ENCODE peak calls at places on chromosomes 2 and 18, in six cellular contexts. G is HepG2, V is K562, O is A549, S is WTC11, W is H1. I is an unnamed sample.

GRCh38 chr2:5915926-5916325 is 223.7 kb downstream of the SOX11 start:
- DNase-seq in V (no peak), O (no peak), W (peak), G (peak), S (peak), I (no peak)

GRCh38 chr2:29117636-29118303 is 2.6 kb downstream of the CLIP4 start:
- DNase-seq in V (no peak), S (no peak), W (no peak), G (peak), O (peak), I (peak)

GRCh38 chr18:45518770-45519169 is 96.5 kb upstream of the SLC14A2 start:
- DNase-seq in G (no peak), S (no peak), V (no peak), O (no peak), W (no peak), I (no peak)

GRCh38 chr2:37283207-37283606 is 41.4 kb downstream of the PRKD3 start:
- DNase-seq in V (no peak), G (no peak), O (no peak), W (no peak), S (no peak), I (peak)

GRCh38 chr18:54357082-54357659 is 487 bp downstream of the STARD6 start:
- DNase-seq in O (no peak), G (no peak), W (no peak), S (peak), V (no peak), I (peak)

GRCh38 chr2:213246665-213247281 is 37.5 kb upstream of the SPAG16 start:
- DNase-seq in S (peak), G (peak), V (peak), W (peak), O (no peak), I (peak)

GRCh38 chr2:5758346-5758745 is 66.2 kb downstream of the SOX11 start:
- DNase-seq in S (no peak), O (no peak), V (no peak), G (no peak), W (no peak), I (no peak)

GRCh38 chr18:9209230-9209629 is 72.6 kb downstream of the ANKRD12 start:
- DNase-seq in G (no peak), W (no peak), V (no peak), O (no peak), S (no peak), I (no peak)

GRCh38 chr2:23594079-23594494 is 209.1 kb downstream of the KLHL29 start:
- DNase-seq in V (no peak), S (no peak), O (no peak), G (no peak), W (no peak), I (no peak)

GRCh38 chr2:86593266-86593665 is 30.0 kb upstream of the CHMP3 start:
- DNase-seq in V (no peak), W (no peak), G (no peak), S (no peak), O (no peak), I (no peak)

GRCh38 chr2:238160206-238161129 is 1.7 kb downstream of the ERFE start:
- DNase-seq in W (peak), V (peak), S (peak), O (no peak), G (peak), I (no peak)

GRCh38 chr2:109031481-109032228 is 42.6 kb upstream of the EDAR start:
- DNase-seq in O (peak), G (peak), V (peak), W (peak), S (peak), I (peak)

GRCh38 chr2:157325786-157326185 is at the start of gene ERMN:
- DNase-seq in S (no peak), O (no peak), V (no peak), G (no peak), W (no peak), I (no peak)

GRCh38 chr2:55891671-55892071 is 31.9 kb downstream of the EFEMP1 start:
- DNase-seq in V (no peak), G (no peak), O (no peak), W (no peak), S (no peak), I (peak)

GRCh38 chr2:169476459-169476858 is 2.8 kb upstream of the BBS5 start:
- DNase-seq in V (no peak), S (no peak), G (peak), O (no peak), W (no peak), I (no peak)

GRCh38 chr18:23585007-23585871 is 1.1 kb downstream of the NPC1 start:
- DNase-seq in W (no peak), G (peak), O (no peak), S (no peak), V (peak), I (peak)

GRCh38 chr2:231124833-231125232 is at the start of gene HTR2B:
- DNase-seq in S (no peak), W (no peak), O (no peak), V (no peak), G (no peak), I (peak)

GRCh38 chr2:201144101-201145051 is 28.4 kb downstream of the CFLAR start:
- DNase-seq in O (no peak), V (no peak), G (peak), S (no peak), W (no peak), I (no peak)

GRCh38 chr18:63285332-63285731 is 34.2 kb downstream of the BCL2 start:
- DNase-seq in O (no peak), G (no peak), W (peak), V (no peak), S (no peak), I (no peak)

GRCh38 chr2:148048475-148049221 is 27.8 kb downstream of the MBD5 start:
- DNase-seq in W (no peak), S (no peak), V (no peak), O (no peak), G (no peak), I (no peak)

GRCh38 chr2:214960677-214961076 is 151.2 kb upstream of the BARD1 start:
- DNase-seq in V (no peak), G (no peak), S (no peak), W (no peak), O (no peak), I (no peak)

GRCh38 chr2:101745711-101746694 is 48.5 kb downstream of the MAP4K4 start:
- DNase-seq in S (no peak), G (peak), V (no peak), O (no peak), W (no peak), I (peak)

GRCh38 chr18:75210274-75211001 is at the start of gene TSHZ1:
- DNase-seq in S (no peak), G (peak), O (peak), W (no peak), V (peak), I (peak)

GRCh38 chr2:85709385-85709784 is 15.2 kb downstream of the GNLY start:
- DNase-seq in S (no peak), O (no peak), W (no peak), V (no peak), G (no peak), I (peak)

GRCh38 chr2:186780701-186781316 is 68.2 kb downstream of the ZSWIM2 start:
- DNase-seq in V (no peak), G (peak), S (peak), W (no peak), O (peak), I (peak)

GRCh38 chr2:8636691-8637636 is 44.9 kb upstream of the ID2 start:
- DNase-seq in W (no peak), O (no peak), S (peak), G (no peak), V (no peak), I (no peak)

GRCh38 chr18:76494181-76494540 is 881 bp downstream of the ZNF516 start:
- DNase-seq in S (peak), O (peak), W (no peak), V (no peak), G (peak), I (no peak)

GRCh38 chr2:168545439-168546082 is 89.5 kb downstream of the CERS6 start:
- DNase-seq in G (no peak), S (no peak), V (no peak), O (peak), W (no peak), I (no peak)

GRCh38 chr2:230713331-230714121 is 884 bp downstream of the CAB39 start:
- DNase-seq in W (peak), G (peak), O (no peak), V (peak), S (peak), I (peak)

GRCh38 chr18:74191577-74191976 is 43.3 kb downstream of the TIMM21 start:
- DNase-seq in G (no peak), S (no peak), V (no peak), O (no peak), W (no peak), I (no peak)

GRCh38 chr18:57057890-57058289 is 89.0 kb upstream of the BOD1L2 start:
- DNase-seq in G (no peak), S (no peak), W (no peak), O (no peak), V (no peak), I (no peak)

GRCh38 chr2:121501070-121501469 is 29.6 kb upstream of the RNU4ATAC start:
- DNase-seq in V (no peak), S (no peak), O (no peak), G (no peak), W (no peak), I (no peak)

GRCh38 chr2:65655000-65655399 is 222.6 kb upstream of the SPRED2 start:
- DNase-seq in W (no peak), G (no peak), O (no peak), V (no peak), S (no peak), I (no peak)

GRCh38 chr2:145569108-145569507 is 1049.2 kb upstream of the ZEB2 start:
- DNase-seq in S (no peak), W (no peak), V (no peak), G (no peak), O (no peak), I (no peak)

GRCh38 chr2:27281855-27282559 is at the start of gene TRIM54:
- DNase-seq in G (no peak), W (no peak), O (no peak), S (no peak), V (no peak), I (no peak)
- TF ChIP-seq JUN in G (no peak), W (no peak), O (no peak), S (no peak), V (no peak), I (no peak)

GRCh38 chr2:197086500-197086899 is 160.0 kb upstream of the PGAP1 start:
- DNase-seq in V (no peak), S (no peak), O (no peak), G (no peak), W (no peak), I (no peak)

GRCh38 chr2:197089659-197090058 is 163.2 kb upstream of the PGAP1 start:
- DNase-seq in G (no peak), S (no peak), V (no peak), O (no peak), W (no peak), I (no peak)

GRCh38 chr2:197090713-197091367 is 164.3 kb upstream of the PGAP1 start:
- DNase-seq in S (peak), V (no peak), W (peak), G (no peak), O (no peak), I (no peak)

GRCh38 chr2:197085665-197086064 is 159.2 kb upstream of the PGAP1 start:
- DNase-seq in O (no peak), G (no peak), W (no peak), S (no peak), V (no peak), I (no peak)

GRCh38 chr2:197088694-197089093 is 162.2 kb upstream of the PGAP1 start:
- DNase-seq in S (no peak), G (no peak), O (no peak), W (no peak), V (no peak), I (no peak)
- TF ChIP-seq JUN in S (no peak), G (no peak), O (no peak), W (no peak), V (no peak), I (no peak)

GRCh38 chr2:236179653-236180500 is 11.7 kb upstream of the GBX2 start:
- DNase-seq in W (no peak), V (no peak), G (no peak), O (peak), S (peak), I (peak)
- TF ChIP-seq JUN in W (no peak), V (no peak), G (no peak), O (no peak), S (no peak), I (peak)

GRCh38 chr2:637406-637776 is 39.8 kb downstream of the TMEM18 start:
- DNase-seq in G (no peak), S (no peak), V (no peak), W (peak), O (no peak), I (no peak)
- TF ChIP-seq JUN in G (no peak), S (no peak), V (no peak), W (no peak), O (no peak), I (no peak)

GRCh38 chr2:235302263-235302662 is 191.6 kb upstream of the AGAP1 start:
- DNase-seq in O (no peak), G (no peak), S (no peak), V (no peak), W (no peak), I (no peak)

GRCh38 chr2:235300368-235301201 is 193.3 kb upstream of the AGAP1 start:
- DNase-seq in W (no peak), V (no peak), O (no peak), G (no peak), S (no peak), I (peak)

GRCh38 chr2:235305678-235306077 is 188.2 kb upstream of the AGAP1 start:
- DNase-seq in S (no peak), W (no peak), V (no peak), O (no peak), G (no peak), I (no peak)

GRCh38 chr2:235301202-235302076 is 192.4 kb upstream of the AGAP1 start:
- DNase-seq in O (no peak), G (no peak), V (no peak), S (no peak), W (no peak), I (no peak)

GRCh38 chr2:235303499-235304291 is 190.1 kb upstream of the AGAP1 start:
- DNase-seq in W (peak), S (peak), V (no peak), O (no peak), G (no peak), I (no peak)
- TF ChIP-seq JUN in W (no peak), S (no peak), V (no peak), O (no peak), G (no peak), I (no peak)

GRCh38 chr2:75548036-75548573 is 12.6 kb downstream of the EVA1A start:
- DNase-seq in G (no peak), O (no peak), W (peak), V (no peak), S (no peak), I (peak)
- TF ChIP-seq JUN in G (no peak), O (no peak), W (no peak), V (no peak), S (no peak), I (no peak)

DNA sequence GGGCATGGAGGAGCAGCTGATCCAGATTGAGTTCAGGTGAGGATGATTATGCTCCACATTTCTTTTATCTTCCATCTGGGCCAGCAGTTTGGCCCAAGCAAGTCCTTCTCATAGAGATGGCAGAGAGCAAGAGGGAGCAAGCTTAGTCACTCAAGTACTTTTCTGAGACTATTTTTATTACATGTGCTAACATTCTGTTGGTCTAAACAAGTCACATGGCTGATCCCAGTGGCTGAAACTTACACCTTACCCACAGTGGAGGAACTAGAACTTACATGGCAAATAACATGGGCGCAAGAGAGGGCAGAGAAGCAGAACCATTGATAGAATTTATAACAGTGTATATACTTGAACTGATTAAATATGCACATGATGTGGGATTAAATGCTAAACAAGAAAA is 105.7 kb downstream of the KYNU start:
- DNase-seq in O (no peak), G (no peak), V (no peak), W (no peak), S (no peak), I (no peak)
- TF ChIP-seq JUN in O (no peak), G (no peak), V (no peak), W (no peak), S (no peak), I (no peak)

GRCh38 chr2:69188174-69188900 is 175.4 kb downstream of the ANTXR1 start:
- DNase-seq in S (no peak), G (no peak), O (no peak), W (no peak), V (no peak), I (no peak)
- TF ChIP-seq JUN in S (no peak), G (no peak), O (no peak), W (no peak), V (no peak), I (no peak)

GRCh38 chr2:241271641-241272297 is 43.7 kb downstream of the HDLBP start:
- DNase-seq in V (peak), G (peak), O (peak), W (peak), S (peak), I (peak)

GRCh38 chr2:241273552-241273988 is 41.9 kb downstream of the HDLBP start:
- DNase-seq in G (no peak), O (no peak), V (no peak), W (no peak), S (no peak), I (no peak)

GRCh38 chr2:241270531-241270930 is 44.9 kb downstream of the HDLBP start:
- DNase-seq in V (no peak), G (no peak), O (no peak), W (no peak), S (no peak), I (no peak)

GRCh38 chr2:241272722-241273551 is 42.5 kb downstream of the HDLBP start:
- DNase-seq in W (peak), O (no peak), S (peak), V (no peak), G (no peak), I (peak)

GRCh38 chr2:241272298-241272721 is 43.2 kb downstream of the HDLBP start:
- DNase-seq in W (no peak), S (peak), V (peak), G (no peak), O (no peak), I (peak)
- TF ChIP-seq JUN in W (no peak), S (no peak), V (no peak), G (no peak), O (no peak), I (no peak)